ENCODE peak calls at places on chromosomes 1 and 21, in seven cellular contexts. A is PC-3, T is OCI-LY7, K is MM.1S, Z is PC-9, I is hepatocyte, L is SK-N-SH. Q is an unnamed sample. For H3K9me2, the result is how much of the 10 kb centered on the place peaks cover.

GRCh38 chr1:220922951-220923350 is 43.7 kb downstream of the HLX start:
- DNase-seq in A (no peak), T (no peak), K (no peak), Z (no peak), I (no peak), L (no peak), Q (no peak)

GRCh38 chr1:61428146-61428545 is 296.8 kb downstream of the TM2D1 start:
- DNase-seq in A (no peak), T (no peak), K (no peak), Z (no peak), I (no peak), L (no peak), Q (no peak)

GRCh38 chr1:13832100-13832499 is 132.1 kb downstream of the PRDM2 start:
- DNase-seq in A (no peak), T (no peak), K (no peak), Z (no peak), I (no peak), L (no peak), Q (no peak)

GRCh38 chr1:15966081-15966955 is 9.6 kb downstream of the ZBTB17 start:
- DNase-seq in A (no peak), T (peak), K (no peak), Z (no peak), I (no peak), L (no peak), Q (no peak)

GRCh38 chr1:212478467-212479025 is 45.8 kb downstream of the NENF start:
- DNase-seq in A (no peak), T (no peak), K (no peak), Z (no peak), I (no peak), L (no peak), Q (no peak)

GRCh38 chr1:99004270-99005141 is at the start of gene PLPPR5:
- DNase-seq in A (no peak), T (no peak), K (peak), Z (no peak), I (peak), L (peak), Q (peak)

GRCh38 chr21:28991861-28992525 is 684 bp downstream of the LTN1 start:
- DNase-seq in A (no peak), T (peak), K (peak), Z (no peak), I (peak), L (no peak), Q (no peak)

GRCh38 chr21:44531606-44532128 is 8.3 kb downstream of the KRTAP10-1 start:
- DNase-seq in A (no peak), T (no peak), K (no peak), Z (no peak), I (no peak), L (no peak), Q (no peak)

GRCh38 chr1:24288479-24288878 is 30.7 kb upstream of the GRHL3 start:
- DNase-seq in A (no peak), T (no peak), K (no peak), Z (no peak), I (no peak), L (no peak), Q (no peak)

GRCh38 chr1:65429806-65430205 is 9.3 kb downstream of the LEPR start:
- DNase-seq in A (peak), T (no peak), K (no peak), Z (peak), I (no peak), L (no peak), Q (no peak)

GRCh38 chr1:58597991-58598390 is 20.9 kb upstream of the TACSTD2 start:
- DNase-seq in A (no peak), T (no peak), K (no peak), Z (no peak), I (no peak), L (no peak), Q (no peak)

GRCh38 chr1:235417101-235417697 is 50.0 kb downstream of the TBCE start:
- DNase-seq in A (peak), T (peak), K (peak), Z (peak), I (peak), L (peak), Q (peak)

GRCh38 chr1:150544204-150544603 is 5.0 kb upstream of the ADAMTSL4 start:
- DNase-seq in A (no peak), T (no peak), K (peak), Z (no peak), I (peak), L (peak), Q (no peak)

GRCh38 chr1:182587087-182587486 is 2.0 kb downstream of the RNASEL start:
- DNase-seq in A (no peak), T (no peak), K (no peak), Z (no peak), I (no peak), L (no peak), Q (no peak)

GRCh38 chr1:55833452-55834160 is 618.4 kb upstream of the USP24 start:
- DNase-seq in A (no peak), T (no peak), K (no peak), Z (no peak), I (no peak), L (no peak), Q (no peak)

GRCh38 chr1:53511323-53511932 is 52.2 kb downstream of the DMRTB1 start:
- DNase-seq in A (no peak), T (no peak), K (no peak), Z (no peak), I (no peak), L (peak), Q (no peak)

GRCh38 chr1:228084325-228084724 is 1.8 kb downstream of the ARF1 start:
- DNase-seq in A (peak), T (no peak), K (peak), Z (no peak), I (peak), L (no peak), Q (no peak)

GRCh38 chr1:21931171-21932093 is 5.7 kb downstream of the HSPG2 start:
- DNase-seq in A (peak), T (no peak), K (no peak), Z (peak), I (peak), L (no peak), Q (no peak)

GRCh38 chr1:52502789-52503188 is 50.1 kb downstream of the TUT4 start:
- DNase-seq in A (no peak), T (no peak), K (no peak), Z (no peak), I (no peak), L (no peak), Q (no peak)

GRCh38 chr1:230940848-230941247 is 37.8 kb downstream of the TTC13 start:
- DNase-seq in A (no peak), T (no peak), K (no peak), Z (no peak), I (no peak), L (no peak), Q (no peak)

GRCh38 chr1:87329051-87329755 is 523 bp downstream of the LMO4 start:
- DNase-seq in A (peak), T (peak), K (peak), Z (peak), I (peak), L (peak), Q (peak)

GRCh38 chr1:83996175-83996574 is 2.8 kb downstream of the TTLL7 start:
- DNase-seq in A (no peak), T (no peak), K (no peak), Z (no peak), I (no peak), L (no peak), Q (no peak)

GRCh38 chr1:200642481-200642880 is 21.9 kb upstream of the KIF14 start:
- DNase-seq in A (no peak), T (no peak), K (no peak), Z (no peak), I (no peak), L (no peak), Q (no peak)

GRCh38 chr1:42240964-42241755 is 76.6 kb upstream of the GUCA2A start:
- DNase-seq in A (no peak), T (no peak), K (no peak), Z (no peak), I (no peak), L (no peak), Q (no peak)

GRCh38 chr1:89719502-89720306 is 86.8 kb downstream of the LRRC8C start:
- DNase-seq in A (no peak), T (peak), K (peak), Z (no peak), I (no peak), L (peak), Q (no peak)

GRCh38 chr1:202217516-202217915 is 23.9 kb downstream of the LGR6 start:
- DNase-seq in A (no peak), T (no peak), K (no peak), Z (no peak), I (no peak), L (no peak), Q (no peak)
- H3K9me2 ChIP-seq in A (under half), T (under half), K (under half), Z (under half), I (under half), L (under half), Q (under half)

DNA sequence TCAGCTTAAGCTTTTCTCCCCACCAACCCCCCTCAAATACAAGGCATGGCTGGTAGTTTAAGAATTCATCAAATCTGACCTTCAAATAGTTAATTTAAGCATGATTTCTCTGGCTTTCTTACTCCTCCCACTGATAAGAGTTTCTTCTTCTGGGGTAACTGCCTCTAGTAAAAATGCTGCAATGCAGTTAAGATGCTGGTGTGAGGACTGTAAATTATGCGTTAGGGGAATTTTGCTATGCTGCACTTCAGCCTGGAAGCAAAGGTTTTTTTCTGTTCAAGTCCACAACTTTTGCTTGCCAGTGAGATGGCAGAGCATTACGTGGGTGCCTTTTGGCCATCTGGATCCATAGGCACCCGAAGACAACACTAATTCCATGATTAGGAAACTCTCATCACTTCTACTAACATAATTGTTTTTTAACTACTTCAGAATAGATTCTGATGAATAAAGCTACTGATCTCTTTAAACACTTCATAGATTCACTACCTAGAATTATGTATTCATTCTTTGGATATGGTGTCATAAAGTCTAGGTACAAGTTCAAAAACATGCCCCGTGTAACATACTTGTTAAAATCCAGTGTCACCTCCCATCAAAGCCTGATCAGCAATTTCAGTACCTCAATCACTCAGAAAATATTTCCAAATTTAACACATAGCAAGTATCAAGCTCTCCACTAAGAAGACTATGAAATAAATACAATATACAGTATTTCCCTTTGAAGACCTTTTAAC is 8.8 kb upstream of the SMYD2 start:
- DNase-seq in A (no peak), T (no peak), K (no peak), Z (no peak), I (no peak), L (no peak), Q (no peak)
- H3K9me2 ChIP-seq in A (under half), T (under half), K (under half), Z (under half), I (under half), L (under half), Q (under half)

GRCh38 chr1:169924829-169925228 is 31.1 kb upstream of the SCYL3 start:
- DNase-seq in A (no peak), T (no peak), K (no peak), Z (no peak), I (no peak), L (no peak), Q (no peak)
- H3K9me2 ChIP-seq in A (under half), T (under half), K (under half), Z (under half), I (under half), L (under half), Q (under half)

DNA sequence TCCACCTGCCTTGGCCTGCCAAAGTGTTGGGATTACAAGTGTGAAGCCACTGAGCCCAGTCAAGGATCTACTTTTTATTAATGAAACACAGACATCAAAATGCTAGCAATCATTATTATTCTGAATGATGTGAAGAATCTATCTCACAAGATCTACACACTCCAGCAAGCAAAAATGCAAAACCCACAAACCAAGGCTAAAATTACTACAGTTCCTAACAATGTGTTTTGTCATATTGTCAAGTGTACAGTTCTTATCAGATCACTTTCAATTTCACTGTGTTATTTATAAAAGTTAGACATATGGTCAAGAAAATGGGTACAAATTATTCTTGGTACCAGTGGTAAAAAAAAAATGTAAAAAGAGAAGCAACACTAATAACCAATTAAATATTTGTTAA is 61.3 kb upstream of the SDC3 start:
- DNase-seq in A (no peak), T (no peak), K (peak), Z (no peak), I (no peak), L (no peak), Q (no peak)
- H3K9me2 ChIP-seq in A (under half), T (under half), K (under half), Z (under half), I (under half), L (under half), Q (under half)

GRCh38 chr21:25428537-25428936 is 178.7 kb downstream of the MRPL39 start:
- DNase-seq in A (no peak), T (no peak), K (peak), Z (no peak), I (no peak), L (no peak), Q (no peak)
- H3K9me2 ChIP-seq in A (under half), T (under half), K (under half), Z (under half), I (under half), L (under half), Q (under half)

DNA sequence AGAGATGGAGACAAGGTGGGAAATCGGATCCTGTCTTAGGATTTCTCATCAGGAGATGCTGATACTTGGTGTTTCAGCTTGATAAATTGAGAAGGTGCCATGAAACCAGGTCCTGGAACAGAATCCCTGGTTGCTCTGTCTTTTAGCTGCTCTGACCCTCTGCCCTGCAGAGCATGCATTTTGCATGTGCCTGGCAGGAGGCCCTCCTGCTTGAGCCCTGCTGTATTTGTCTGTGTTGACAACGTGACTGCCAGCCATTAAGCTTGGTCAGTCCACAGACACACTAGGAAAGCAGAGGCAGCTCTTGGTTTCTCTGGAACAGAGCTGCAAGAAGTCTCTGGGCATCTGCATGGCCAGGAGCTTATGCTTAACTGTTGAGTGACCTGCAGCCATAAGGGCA is 2.5 kb downstream of the SLC25A44 start:
- DNase-seq in A (no peak), T (no peak), K (no peak), Z (no peak), I (no peak), L (no peak), Q (no peak)
- H3K9me2 ChIP-seq in A (under half), T (under half), K (under half), Z (under half), I (under half), L (under half), Q (under half)

GRCh38 chr1:88562991-88563390 is 121.1 kb upstream of the PKN2 start:
- DNase-seq in A (no peak), T (no peak), K (no peak), Z (no peak), I (no peak), L (no peak), Q (peak)

GRCh38 chr1:88571510-88571909 is 112.6 kb upstream of the PKN2 start:
- DNase-seq in A (no peak), T (no peak), K (no peak), Z (peak), I (no peak), L (no peak), Q (no peak)

GRCh38 chr1:88566615-88567387 is 117.3 kb upstream of the PKN2 start:
- DNase-seq in A (no peak), T (no peak), K (no peak), Z (no peak), I (no peak), L (no peak), Q (peak)
- H3K9me2 ChIP-seq in A (under half), T (under half), K (under half), Z (under half), I (under half), L (under half), Q (under half)

GRCh38 chr21:15820857-15821256 is 91.1 kb downstream of the USP25 start:
- DNase-seq in A (peak), T (no peak), K (no peak), Z (no peak), I (no peak), L (no peak), Q (no peak)

GRCh38 chr21:15820327-15820726 is 90.5 kb downstream of the USP25 start:
- DNase-seq in A (no peak), T (no peak), K (no peak), Z (no peak), I (no peak), L (peak), Q (no peak)

GRCh38 chr21:15825699-15826098 is 95.9 kb downstream of the USP25 start:
- DNase-seq in A (no peak), T (no peak), K (no peak), Z (no peak), I (no peak), L (no peak), Q (no peak)

GRCh38 chr21:15826147-15826780 is 96.5 kb downstream of the USP25 start:
- DNase-seq in A (peak), T (peak), K (peak), Z (peak), I (peak), L (peak), Q (peak)

DNA sequence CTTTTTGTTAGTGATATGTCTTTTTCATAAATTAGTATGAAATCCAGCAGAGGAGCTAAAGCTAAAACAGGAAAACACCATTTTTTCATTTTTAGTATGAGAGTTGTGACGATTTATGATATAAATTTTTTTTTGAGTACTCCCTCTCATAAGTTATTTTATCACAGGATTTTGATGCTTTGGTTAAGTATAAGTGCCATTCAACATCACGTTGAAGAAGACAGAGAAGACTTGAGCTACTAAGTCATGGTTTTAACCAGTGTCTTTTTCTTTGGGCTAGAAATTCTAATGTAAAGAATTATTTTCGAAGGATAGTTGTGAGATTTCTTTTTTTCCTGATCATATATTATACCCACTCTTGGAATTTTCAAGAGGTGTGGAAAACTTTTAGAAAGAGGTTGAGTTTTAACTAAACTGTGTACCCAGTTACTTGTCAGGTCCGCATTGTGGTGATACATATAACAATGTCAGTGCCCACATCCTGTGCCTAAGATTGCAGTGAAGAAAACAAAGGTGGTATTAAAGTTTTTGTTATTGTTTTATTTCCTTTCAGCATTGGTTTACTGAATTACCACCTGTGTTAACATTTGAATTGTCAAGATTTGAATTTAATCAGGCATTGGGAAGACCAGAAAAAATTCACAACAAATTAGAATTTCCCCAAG is 93.8 kb downstream of the USP25 start:
- DNase-seq in A (no peak), T (no peak), K (no peak), Z (no peak), I (no peak), L (no peak), Q (no peak)
- H3K9me2 ChIP-seq in A (under half), T (under half), K (under half), Z (under half), I (under half), L (under half), Q (under half)

DNA sequence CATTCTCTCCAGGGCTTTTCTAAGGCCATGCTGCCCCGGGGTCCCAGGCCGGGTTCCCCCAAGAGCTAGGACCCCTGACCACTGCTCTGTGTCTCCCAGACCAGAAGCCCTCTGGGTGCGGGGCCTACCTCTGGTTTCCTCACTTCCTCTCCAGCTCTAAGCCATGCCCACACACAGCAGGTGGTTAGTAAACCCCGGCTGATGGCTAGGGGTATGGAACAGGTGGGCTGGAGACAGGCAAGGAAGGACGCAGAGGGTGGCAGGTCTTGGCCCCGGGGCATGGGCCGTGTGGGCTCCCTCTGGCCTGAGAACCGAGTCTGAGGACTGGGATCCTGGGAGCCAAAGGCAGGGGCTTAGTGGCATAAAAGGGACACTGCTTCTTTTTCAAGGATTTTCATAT is 15.9 kb upstream of the PLCH2 start:
- DNase-seq in A (no peak), T (no peak), K (no peak), Z (no peak), I (no peak), L (no peak), Q (no peak)
- H3K9me2 ChIP-seq in A (under half), T (under half), K (under half), Z (under half), I (under half), L (under half), Q (under half)

GRCh38 chr1:80876035-80876434 is 924.7 kb upstream of the ADGRL2 start:
- DNase-seq in A (no peak), T (no peak), K (no peak), Z (no peak), I (no peak), L (no peak), Q (no peak)

GRCh38 chr1:80882552-80882951 is 918.2 kb upstream of the ADGRL2 start:
- DNase-seq in A (peak), T (no peak), K (no peak), Z (peak), I (peak), L (no peak), Q (no peak)

DNA sequence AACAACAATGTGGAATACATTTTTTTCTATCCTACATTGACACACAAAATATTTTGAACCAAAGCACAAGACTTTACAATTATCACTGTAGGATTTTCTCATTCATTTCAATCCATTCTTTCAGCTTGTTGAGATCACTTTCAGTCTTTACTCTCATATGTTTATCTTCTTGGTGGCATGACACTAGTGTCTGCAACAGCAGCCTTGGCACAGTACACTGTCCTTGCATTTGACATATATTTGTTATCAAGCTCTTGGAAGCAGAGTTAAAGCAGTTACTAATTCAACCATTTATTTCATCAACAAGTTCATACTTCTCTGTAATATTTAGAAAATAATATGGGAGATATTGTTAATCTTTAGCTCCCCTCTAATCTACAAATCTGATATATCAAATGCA is 922.4 kb upstream of the ADGRL2 start:
- DNase-seq in A (no peak), T (no peak), K (no peak), Z (no peak), I (no peak), L (no peak), Q (no peak)
- H3K9me2 ChIP-seq in A (under half), T (under half), K (under half), Z (under half), I (under half), L (under half), Q (under half)